ENCODE peak calls at places on chromosomes 4 and X, in seven cellular contexts. A, V, Z, D, G, U and N are unnamed samples.

GRCh38 chr4:1582227-1582626 is 101.9 kb downstream of the FAM53A start:
- DNase-seq in A (no peak), V (no peak), Z (peak; percentile 29), D (no peak), G (no peak), U (no peak), N (no peak)

GRCh38 chr4:159401791-159402380 is 299.0 kb downstream of the RAPGEF2 start:
- DNase-seq in A (no peak), V (peak; percentile 90), Z (no peak), D (no peak), G (peak; percentile 87), U (peak; percentile 91), N (no peak)

GRCh38 chr4:42637861-42638260 is 19.0 kb downstream of the ATP8A1 start:
- DNase-seq in A (no peak), V (no peak), Z (no peak), D (no peak), G (no peak), U (no peak), N (no peak)

GRCh38 chrX:482192-482701 is 95.5 kb upstream of the PPP2R3B start:
- DNase-seq in A (no peak), V (no peak), Z (no peak), D (no peak), G (no peak), U (no peak), N (no peak)

GRCh38 chrX:110678591-110678990 is 117.0 kb downstream of the CHRDL1 start:
- DNase-seq in A (no peak), V (no peak), Z (no peak), D (no peak), G (no peak), U (no peak), N (no peak)

GRCh38 chrX:71250856-71251255 is 3.1 kb downstream of the ZMYM3 start:
- DNase-seq in A (no peak), V (no peak), Z (no peak), D (no peak), G (no peak), U (no peak), N (no peak)

GRCh38 chr4:164943192-164943591 is 34.3 kb downstream of the TRIM61 start:
- DNase-seq in A (no peak), V (peak; percentile 70), Z (no peak), D (no peak), G (no peak), U (no peak), N (no peak)

GRCh38 chr4:10115271-10115656 is 1.3 kb downstream of the WDR1 start:
- DNase-seq in A (no peak), V (peak; percentile 73), Z (no peak), D (no peak), G (peak; percentile 45), U (no peak), N (peak; percentile 22)

GRCh38 chr4:77104405-77105292 is 28.9 kb upstream of the CCNI start:
- DNase-seq in A (no peak), V (peak; percentile 74), Z (peak; percentile 65), D (no peak), G (peak; percentile 73), U (peak; percentile 62), N (no peak)

GRCh38 chr4:186606593-186606992 is 51.2 kb upstream of the MTNR1A start:
- DNase-seq in A (no peak), V (peak; percentile 86), Z (no peak), D (no peak), G (peak; percentile 77), U (peak; percentile 41), N (no peak)

GRCh38 chr4:135032670-135033069 is 831.1 kb upstream of the PABPC4L start:
- DNase-seq in A (no peak), V (no peak), Z (no peak), D (no peak), G (no peak), U (no peak), N (no peak)

GRCh38 chr4:144343143-144343755 is 202.7 kb upstream of the GYPA start:
- DNase-seq in A (no peak), V (no peak), Z (no peak), D (no peak), G (no peak), U (peak; percentile 28), N (no peak)

GRCh38 chr4:3440011-3440410 is 1.8 kb upstream of the HGFAC start:
- DNase-seq in A (peak; percentile 9), V (no peak), Z (peak; percentile 16), D (no peak), G (no peak), U (no peak), N (no peak)

GRCh38 chrX:70454441-70455365 is 10.1 kb downstream of the DLG3 start:
- DNase-seq in A (peak; percentile 87), V (peak; percentile 81), Z (peak; percentile 91), D (no peak), G (peak; percentile 77), U (peak; percentile 23), N (peak; percentile 73)

GRCh38 chr4:84258905-84259830 is 239.9 kb downstream of the NKX6-1 start:
- DNase-seq in A (no peak), V (peak; percentile 50), Z (no peak), D (no peak), G (peak; percentile 21), U (peak; percentile 14), N (no peak)

GRCh38 chr4:8581094-8581861 is 1.1 kb downstream of the GPR78 start:
- DNase-seq in A (no peak), V (no peak), Z (no peak), D (no peak), G (no peak), U (no peak), N (no peak)

GRCh38 chrX:28549839-28550238 is 37.4 kb upstream of the IL1RAPL1 start:
- DNase-seq in A (peak; percentile 13), V (peak; percentile 2), Z (no peak), D (no peak), G (no peak), U (no peak), N (no peak)

GRCh38 chr4:48360966-48361470 is 19.7 kb downstream of the SLAIN2 start:
- DNase-seq in A (no peak), V (no peak), Z (no peak), D (peak; percentile 19), G (no peak), U (peak; percentile 56), N (no peak)

GRCh38 chr4:168569066-168569908 is 72.4 kb downstream of the PALLD start:
- DNase-seq in A (no peak), V (peak; percentile 80), Z (no peak), D (no peak), G (peak; percentile 91), U (peak; percentile 54), N (peak; percentile 59)

GRCh38 chrX:134727363-134727762 is 69.1 kb upstream of the PLAC1 start:
- DNase-seq in A (no peak), V (peak; percentile 5), Z (no peak), D (no peak), G (no peak), U (no peak), N (no peak)

GRCh38 chrX:105263171-105263570 is 42.7 kb upstream of the TEX13A start:
- DNase-seq in A (no peak), V (no peak), Z (no peak), D (no peak), G (peak; percentile 44), U (no peak), N (no peak)

DNA sequence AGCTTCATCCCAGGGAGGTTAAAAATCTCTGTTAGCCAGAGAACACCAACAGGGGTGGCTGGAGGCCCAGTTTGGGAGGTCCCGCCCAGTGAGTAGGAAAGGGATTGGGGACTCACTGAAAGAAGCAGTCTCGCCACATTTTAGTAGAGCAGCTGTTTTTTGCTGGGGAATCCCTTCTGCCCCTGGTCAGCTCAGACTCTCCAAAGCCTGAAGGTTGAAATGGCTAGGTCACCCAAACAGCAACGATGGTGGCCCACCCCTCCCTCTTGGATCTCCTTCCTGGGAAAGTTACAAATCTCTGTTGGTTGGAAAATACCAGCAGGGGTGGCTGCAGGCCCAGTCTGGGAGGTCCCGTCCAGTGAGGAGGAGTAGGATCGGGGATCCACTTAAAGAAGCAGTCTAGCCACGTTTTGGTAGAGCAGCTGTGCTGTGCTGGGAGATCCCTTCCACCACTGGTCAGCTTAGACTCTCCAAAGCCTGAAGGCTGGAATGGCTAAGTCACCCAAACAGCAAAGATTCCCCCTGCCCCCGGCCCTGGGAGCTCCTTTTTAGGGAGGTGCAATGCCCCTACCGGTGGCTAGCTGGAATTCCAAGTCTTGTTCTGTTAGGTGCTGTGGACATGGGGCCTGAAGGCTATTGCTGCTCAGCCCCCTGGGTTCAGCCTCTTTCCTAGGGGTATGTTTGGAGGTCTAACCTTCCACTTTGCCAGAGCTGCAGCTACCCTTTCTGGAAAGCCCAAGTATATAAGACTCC is 40.0 kb upstream of the TEX13A start:
- DNase-seq in A (no peak), V (no peak), Z (no peak), D (no peak), G (no peak), U (no peak), N (no peak)
- TF ChIP-seq CTCF in A (no peak), V (no peak), Z (no peak), D (no peak), G (peak; percentile 13), U (no peak), N (no peak)

DNA sequence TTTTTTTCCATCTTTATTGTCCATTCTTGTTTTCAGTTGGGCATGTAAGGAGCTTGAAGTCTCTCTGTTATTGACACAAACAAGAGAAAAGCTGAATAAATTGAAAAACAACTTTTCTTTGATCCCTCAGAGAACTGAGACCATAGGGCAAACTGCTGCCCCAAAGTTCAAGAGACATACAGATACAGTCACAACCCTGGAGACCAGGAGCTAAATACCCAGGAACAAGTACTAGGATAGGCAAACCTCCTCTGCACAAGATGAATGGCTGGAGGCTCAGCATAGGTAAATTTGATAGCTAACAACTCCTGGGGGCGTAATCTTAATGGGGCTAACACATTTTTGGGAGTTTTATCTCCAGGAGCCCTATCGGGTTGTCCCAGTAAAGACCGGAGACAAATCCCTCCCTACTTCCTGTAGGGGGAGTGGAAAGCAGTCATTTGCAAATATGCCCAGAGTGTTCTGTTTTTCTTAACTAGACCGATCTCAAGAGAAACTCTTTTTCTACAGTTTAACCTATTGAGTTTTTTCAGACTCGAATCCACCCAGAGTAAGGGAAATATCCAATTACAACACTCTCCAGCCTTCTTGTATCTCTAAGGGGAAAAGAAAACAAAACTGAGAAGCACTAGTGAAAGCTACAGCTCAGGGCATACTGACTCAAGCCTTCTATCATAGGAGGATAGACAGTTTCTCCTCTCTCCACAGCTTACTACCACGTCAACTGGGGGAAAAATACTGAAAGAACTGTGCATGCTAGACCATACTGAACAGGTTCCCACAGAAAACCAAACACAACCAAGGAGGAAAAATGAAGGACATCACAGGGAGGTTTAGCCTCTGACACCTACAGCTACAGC is 23.1 kb downstream of the MAGEA8 start:
- DNase-seq in A (no peak), V (peak; percentile 7), Z (no peak), D (no peak), G (no peak), U (no peak), N (no peak)
- TF ChIP-seq CTCF in A (no peak), V (peak; percentile 24), Z (no peak), D (peak; percentile 25), G (peak; percentile 15), U (no peak), N (no peak)

GRCh38 chr4:177275999-177276398 is 33.7 kb upstream of the NEIL3 start:
- DNase-seq in A (no peak), V (no peak), Z (no peak), D (no peak), G (no peak), U (no peak), N (no peak)
- TF ChIP-seq CTCF in A (no peak), V (no peak), Z (no peak), D (no peak), G (no peak), U (no peak), N (no peak)

DNA sequence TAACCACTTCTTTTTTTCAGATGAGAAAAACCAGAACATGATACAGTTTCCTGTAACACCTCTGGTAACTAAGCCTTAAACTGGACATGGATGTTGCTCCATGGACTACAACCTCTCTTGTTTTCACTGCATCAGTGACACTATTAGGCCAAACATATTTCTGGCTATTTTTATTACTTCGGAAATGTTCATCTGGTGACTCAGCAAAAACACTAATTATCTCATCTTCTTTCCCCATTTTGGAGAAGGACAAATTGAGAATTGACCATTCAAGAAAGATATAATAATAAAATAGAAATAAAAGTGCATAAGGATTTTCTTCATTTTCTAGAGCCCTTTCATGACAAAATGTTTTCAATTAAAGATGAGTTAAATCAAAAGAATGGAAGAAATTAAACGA is 361.9 kb upstream of the TECRL start:
- DNase-seq in A (no peak), V (no peak), Z (no peak), D (no peak), G (no peak), U (no peak), N (no peak)
- TF ChIP-seq CTCF in A (no peak), V (no peak), Z (no peak), D (no peak), G (no peak), U (no peak), N (no peak)